ENCODE peak calls at places on chromosomes 3 and 15, in five cellular contexts. One of them, this sample, is unnamed.
A peak's percentile ranks its signal among the peaks of the same experiment; 100 is the strongest.

GRCh38 chr3:170734043-170734736 is 135.8 kb downstream of the RPL22L1 start:
- DNase-seq in right cardiac atrium: no peak
- DNase-seq in heart right ventricle: no peak
- DNase-seq in naive thymus-derived CD4-positive, alpha-beta T cell: no peak
- DNase-seq in ovary: no peak
- DNase-seq in this sample: no peak

GRCh38 chr3:102354818-102355515 is 79.8 kb upstream of the ZPLD1 start:
- DNase-seq in right cardiac atrium: no peak
- DNase-seq in heart right ventricle: no peak
- DNase-seq in naive thymus-derived CD4-positive, alpha-beta T cell: no peak
- DNase-seq in ovary: no peak
- DNase-seq in this sample: no peak

GRCh38 chr3:5002174-5002870 is 23.1 kb downstream of the BHLHE40 start:
- DNase-seq in right cardiac atrium: no peak
- DNase-seq in heart right ventricle: no peak
- DNase-seq in naive thymus-derived CD4-positive, alpha-beta T cell: no peak
- DNase-seq in ovary: no peak
- DNase-seq in this sample: no peak

GRCh38 chr15:38461089-38461833 is 7.3 kb downstream of the FAM98B start:
- DNase-seq in right cardiac atrium: no peak
- DNase-seq in heart right ventricle: no peak
- DNase-seq in naive thymus-derived CD4-positive, alpha-beta T cell: no peak
- DNase-seq in ovary: no peak
- DNase-seq in this sample: no peak

GRCh38 chr15:48233246-48233645 is 27.1 kb downstream of the SLC12A1 start:
- DNase-seq in right cardiac atrium: no peak
- DNase-seq in heart right ventricle: no peak
- DNase-seq in naive thymus-derived CD4-positive, alpha-beta T cell: no peak
- DNase-seq in ovary: no peak
- DNase-seq in this sample: no peak

GRCh38 chr15:97904196-97904572 is 56.3 kb upstream of the ARRDC4 start:
- DNase-seq in right cardiac atrium: peak; percentile 88
- DNase-seq in heart right ventricle: peak; percentile 78
- DNase-seq in naive thymus-derived CD4-positive, alpha-beta T cell: peak; percentile 2
- DNase-seq in ovary: peak; percentile 64
- DNase-seq in this sample: peak; percentile 36

GRCh38 chr15:70777156-70777926 is 14.0 kb upstream of the UACA start:
- DNase-seq in right cardiac atrium: no peak
- DNase-seq in heart right ventricle: no peak
- DNase-seq in naive thymus-derived CD4-positive, alpha-beta T cell: no peak
- DNase-seq in ovary: no peak
- DNase-seq in this sample: no peak

GRCh38 chr15:56146756-56147155 is 96.9 kb downstream of the RFX7 start:
- DNase-seq in right cardiac atrium: no peak
- DNase-seq in heart right ventricle: no peak
- DNase-seq in naive thymus-derived CD4-positive, alpha-beta T cell: no peak
- DNase-seq in ovary: no peak
- DNase-seq in this sample: no peak

GRCh38 chr15:44315773-44316465 is 27.4 kb downstream of the GOLM2 start:
- DNase-seq in right cardiac atrium: no peak
- DNase-seq in heart right ventricle: no peak
- DNase-seq in naive thymus-derived CD4-positive, alpha-beta T cell: no peak
- DNase-seq in ovary: no peak
- DNase-seq in this sample: no peak

GRCh38 chr3:4772171-4772804 is 206.9 kb upstream of the BHLHE40 start:
- DNase-seq in right cardiac atrium: peak; percentile 94
- DNase-seq in heart right ventricle: peak; percentile 84
- DNase-seq in naive thymus-derived CD4-positive, alpha-beta T cell: no peak
- DNase-seq in ovary: peak; percentile 86
- DNase-seq in this sample: no peak

GRCh38 chr15:50876989-50877360 is 31.5 kb upstream of the AP4E1 start:
- DNase-seq in right cardiac atrium: peak; percentile 61
- DNase-seq in heart right ventricle: no peak
- DNase-seq in naive thymus-derived CD4-positive, alpha-beta T cell: peak; percentile 58
- DNase-seq in ovary: peak; percentile 76
- DNase-seq in this sample: peak; percentile 96

GRCh38 chr3:191331443-191331842 is 1.1 kb upstream of the UTS2B start:
- DNase-seq in right cardiac atrium: no peak
- DNase-seq in heart right ventricle: no peak
- DNase-seq in naive thymus-derived CD4-positive, alpha-beta T cell: no peak
- DNase-seq in ovary: no peak
- DNase-seq in this sample: no peak

GRCh38 chr3:134697830-134698699 is 47.2 kb upstream of the KY start:
- DNase-seq in right cardiac atrium: no peak
- DNase-seq in heart right ventricle: no peak
- DNase-seq in naive thymus-derived CD4-positive, alpha-beta T cell: no peak
- DNase-seq in ovary: no peak
- DNase-seq in this sample: no peak

GRCh38 chr3:130340766-130341165 is 4.7 kb upstream of the COL6A5 start:
- DNase-seq in right cardiac atrium: no peak
- DNase-seq in heart right ventricle: no peak
- DNase-seq in naive thymus-derived CD4-positive, alpha-beta T cell: no peak
- DNase-seq in ovary: no peak
- DNase-seq in this sample: no peak

GRCh38 chr3:14521611-14522010 is 18.5 kb downstream of the GRIP2 start:
- DNase-seq in right cardiac atrium: peak; percentile 49
- DNase-seq in heart right ventricle: no peak
- DNase-seq in naive thymus-derived CD4-positive, alpha-beta T cell: no peak
- DNase-seq in ovary: peak; percentile 7
- DNase-seq in this sample: no peak

GRCh38 chr3:166284994-166285393 is 447.8 kb upstream of the BCHE start:
- DNase-seq in right cardiac atrium: no peak
- DNase-seq in heart right ventricle: no peak
- DNase-seq in naive thymus-derived CD4-positive, alpha-beta T cell: no peak
- DNase-seq in ovary: no peak
- DNase-seq in this sample: no peak

GRCh38 chr15:48880070-48880634 is 2.2 kb downstream of the EID1 start:
- DNase-seq in right cardiac atrium: no peak
- DNase-seq in heart right ventricle: no peak
- DNase-seq in naive thymus-derived CD4-positive, alpha-beta T cell: no peak
- DNase-seq in ovary: no peak
- DNase-seq in this sample: no peak

GRCh38 chr3:142225885-142226215 is 465 bp upstream of the GK5 start:
- DNase-seq in right cardiac atrium: no peak
- DNase-seq in heart right ventricle: no peak
- DNase-seq in naive thymus-derived CD4-positive, alpha-beta T cell: no peak
- DNase-seq in ovary: no peak
- DNase-seq in this sample: no peak

GRCh38 chr15:82298520-82298919 is 35.9 kb downstream of the SAXO2 start:
- DNase-seq in right cardiac atrium: no peak
- DNase-seq in heart right ventricle: no peak
- DNase-seq in naive thymus-derived CD4-positive, alpha-beta T cell: peak; percentile 76
- DNase-seq in ovary: no peak
- DNase-seq in this sample: no peak

GRCh38 chr3:134360046-134360445 is 14.2 kb downstream of the AMOTL2 start:
- DNase-seq in right cardiac atrium: peak; percentile 79
- DNase-seq in heart right ventricle: no peak
- DNase-seq in naive thymus-derived CD4-positive, alpha-beta T cell: no peak
- DNase-seq in ovary: no peak
- DNase-seq in this sample: no peak

GRCh38 chr3:82938821-82939328 is 1177.4 kb upstream of the GBE1 start:
- DNase-seq in right cardiac atrium: peak; percentile 14
- DNase-seq in heart right ventricle: no peak
- DNase-seq in naive thymus-derived CD4-positive, alpha-beta T cell: no peak
- DNase-seq in ovary: no peak
- DNase-seq in this sample: peak; percentile 22

GRCh38 chr3:117524890-117525289 is 815.3 kb downstream of the TUSC7 start:
- DNase-seq in right cardiac atrium: no peak
- DNase-seq in heart right ventricle: no peak
- DNase-seq in naive thymus-derived CD4-positive, alpha-beta T cell: no peak
- DNase-seq in ovary: no peak
- DNase-seq in this sample: no peak

GRCh38 chr15:48507416-48508065 is 138.0 kb downstream of the FBN1 start:
- DNase-seq in right cardiac atrium: no peak
- DNase-seq in heart right ventricle: no peak
- DNase-seq in naive thymus-derived CD4-positive, alpha-beta T cell: no peak
- DNase-seq in ovary: peak; percentile 60
- DNase-seq in this sample: no peak

GRCh38 chr15:51887887-51888592 is 58.6 kb downstream of the TMOD3 start:
- DNase-seq in right cardiac atrium: no peak
- DNase-seq in heart right ventricle: no peak
- DNase-seq in naive thymus-derived CD4-positive, alpha-beta T cell: no peak
- DNase-seq in ovary: no peak
- DNase-seq in this sample: no peak

GRCh38 chr15:48062476-48062875 is 58.3 kb upstream of the SLC24A5 start:
- DNase-seq in right cardiac atrium: no peak
- DNase-seq in heart right ventricle: no peak
- DNase-seq in naive thymus-derived CD4-positive, alpha-beta T cell: no peak
- DNase-seq in ovary: no peak
- DNase-seq in this sample: peak; percentile 66

GRCh38 chr15:101489633-101490407 is at the start of gene PCSK6:
- DNase-seq in right cardiac atrium: peak; percentile 71
- DNase-seq in heart right ventricle: peak; percentile 55
- DNase-seq in naive thymus-derived CD4-positive, alpha-beta T cell: no peak
- DNase-seq in ovary: no peak
- DNase-seq in this sample: no peak

GRCh38 chr3:52240059-52240885 is 1.3 kb upstream of the TWF2 start:
- DNase-seq in right cardiac atrium: peak; percentile 50
- DNase-seq in heart right ventricle: no peak
- DNase-seq in naive thymus-derived CD4-positive, alpha-beta T cell: peak; percentile 47
- DNase-seq in ovary: peak; percentile 76
- DNase-seq in this sample: no peak

GRCh38 chr15:35000511-35000910 is 12.4 kb upstream of the ZNF770 start:
- DNase-seq in right cardiac atrium: no peak
- DNase-seq in heart right ventricle: no peak
- DNase-seq in naive thymus-derived CD4-positive, alpha-beta T cell: no peak
- DNase-seq in ovary: no peak
- DNase-seq in this sample: no peak

GRCh38 chr15:59262316-59262715 is 55.7 kb downstream of the LDHAL6B start:
- DNase-seq in right cardiac atrium: no peak
- DNase-seq in heart right ventricle: no peak
- DNase-seq in naive thymus-derived CD4-positive, alpha-beta T cell: no peak
- DNase-seq in ovary: no peak
- DNase-seq in this sample: no peak
- H3K4me3 ChIP-seq in right cardiac atrium: no peak overlapping the region
- H3K4me3 ChIP-seq in heart right ventricle: no peak overlapping the region
- H3K4me3 ChIP-seq in naive thymus-derived CD4-positive, alpha-beta T cell: no peak overlapping the region
- H3K4me3 ChIP-seq in ovary: no peak overlapping the region
- H3K4me3 ChIP-seq in this sample: no peak overlapping the region

GRCh38 chr3:136929984-136930671 is 27.7 kb upstream of the IL20RB start:
- DNase-seq in right cardiac atrium: peak; percentile 74
- DNase-seq in heart right ventricle: peak; percentile 25
- DNase-seq in naive thymus-derived CD4-positive, alpha-beta T cell: no peak
- DNase-seq in ovary: peak; percentile 70
- DNase-seq in this sample: no peak
- H3K4me3 ChIP-seq in right cardiac atrium: peak overlapping the region; percentile 25
- H3K4me3 ChIP-seq in heart right ventricle: peak overlapping the region; percentile 14
- H3K4me3 ChIP-seq in naive thymus-derived CD4-positive, alpha-beta T cell: no peak overlapping the region
- H3K4me3 ChIP-seq in ovary: peak overlapping the region; percentile 16
- H3K4me3 ChIP-seq in this sample: no peak overlapping the region

GRCh38 chr3:58177747-58178527 is 32.8 kb downstream of the DNASE1L3 start:
- DNase-seq in right cardiac atrium: peak; percentile 97
- DNase-seq in heart right ventricle: peak; percentile 94
- DNase-seq in naive thymus-derived CD4-positive, alpha-beta T cell: peak; percentile 80
- DNase-seq in ovary: peak; percentile 93
- DNase-seq in this sample: peak; percentile 87
- H3K4me3 ChIP-seq in right cardiac atrium: peak overlapping the region; percentile 37
- H3K4me3 ChIP-seq in heart right ventricle: peak overlapping the region; percentile 38
- H3K4me3 ChIP-seq in naive thymus-derived CD4-positive, alpha-beta T cell: peak overlapping the region; percentile 49
- H3K4me3 ChIP-seq in ovary: peak overlapping the region; percentile 44
- H3K4me3 ChIP-seq in this sample: no peak overlapping the region

DNA sequence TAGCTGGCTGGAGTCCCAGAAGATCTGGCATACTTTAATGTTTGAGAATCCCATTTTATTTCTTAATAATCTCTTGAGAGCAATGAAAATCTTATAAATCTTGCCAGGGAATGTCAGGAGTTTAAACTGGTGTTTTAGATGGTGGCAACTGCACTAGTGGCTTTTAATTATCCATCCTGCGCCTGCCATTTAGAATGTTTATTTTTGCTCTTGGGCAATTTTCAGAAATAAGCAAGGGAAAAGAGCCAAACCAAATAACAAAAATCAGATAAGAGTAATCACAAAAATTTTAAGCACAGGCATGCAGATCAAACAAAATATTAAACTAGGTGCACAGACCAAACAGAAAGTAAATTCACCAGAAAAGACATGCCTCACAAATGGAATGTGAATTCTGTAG is 41.9 kb upstream of the UBP1 start:
- DNase-seq in right cardiac atrium: no peak
- DNase-seq in heart right ventricle: no peak
- DNase-seq in naive thymus-derived CD4-positive, alpha-beta T cell: no peak
- DNase-seq in ovary: no peak
- DNase-seq in this sample: no peak
- H3K4me3 ChIP-seq in right cardiac atrium: no peak overlapping the region
- H3K4me3 ChIP-seq in heart right ventricle: no peak overlapping the region
- H3K4me3 ChIP-seq in naive thymus-derived CD4-positive, alpha-beta T cell: no peak overlapping the region
- H3K4me3 ChIP-seq in ovary: no peak overlapping the region
- H3K4me3 ChIP-seq in this sample: no peak overlapping the region

GRCh38 chr3:62128028-62128427 is 245.3 kb downstream of the FEZF2 start:
- DNase-seq in right cardiac atrium: no peak
- DNase-seq in heart right ventricle: no peak
- DNase-seq in naive thymus-derived CD4-positive, alpha-beta T cell: no peak
- DNase-seq in ovary: no peak
- DNase-seq in this sample: no peak
- H3K4me3 ChIP-seq in right cardiac atrium: no peak overlapping the region
- H3K4me3 ChIP-seq in heart right ventricle: no peak overlapping the region
- H3K4me3 ChIP-seq in naive thymus-derived CD4-positive, alpha-beta T cell: no peak overlapping the region
- H3K4me3 ChIP-seq in ovary: no peak overlapping the region
- H3K4me3 ChIP-seq in this sample: no peak overlapping the region